ENCODE peak calls at places on chromosomes 7 and 10, in six cellular contexts. L, Z, X, P, T and I are unnamed samples.

GRCh38 chr10:70662362-70663220 is 9.7 kb upstream of the ADAMTS14 start:
- DNase-seq in X (no peak), P (no peak), T (no peak), Z (no peak), L (peak), I (no peak)

GRCh38 chr7:88881136-88881535 is 85.6 kb upstream of the TEX47 start:
- DNase-seq in T (no peak), X (no peak), L (no peak), Z (no peak), P (no peak), I (no peak)

GRCh38 chr7:157404845-157405481 is 68.2 kb downstream of the DNAJB6 start:
- DNase-seq in L (peak), T (peak), X (no peak), Z (no peak), P (no peak), I (no peak)

GRCh38 chr7:100471021-100471420 is 7.0 kb upstream of the SPACDR start:
- DNase-seq in X (no peak), T (no peak), L (no peak), P (no peak), Z (no peak), I (no peak)

GRCh38 chr10:110209399-110209925 is 2.1 kb downstream of the MXI1 start:
- DNase-seq in P (peak), T (peak), L (peak), Z (peak), X (no peak), I (peak)

GRCh38 chr10:60942604-60943269 is 1.2 kb downstream of the RHOBTB1 start:
- DNase-seq in Z (peak), L (peak), X (peak), P (peak), T (no peak), I (peak)

GRCh38 chr10:70776455-70777005 is 8.6 kb downstream of the TBATA start:
- DNase-seq in X (no peak), T (no peak), Z (no peak), P (no peak), L (no peak), I (no peak)

GRCh38 chr10:62341419-62341818 is 32.8 kb upstream of the ZNF365 start:
- DNase-seq in L (no peak), X (no peak), T (no peak), Z (no peak), P (no peak), I (no peak)

GRCh38 chr10:74194999-74195398 is 44.0 kb downstream of the ADK start:
- DNase-seq in Z (no peak), P (no peak), T (no peak), X (no peak), L (no peak), I (no peak)

GRCh38 chr7:2978403-2978802 is 65.3 kb downstream of the CARD11 start:
- DNase-seq in X (peak), T (no peak), L (peak), P (peak), Z (peak), I (peak)

GRCh38 chr10:79084012-79084971 is 15.5 kb downstream of the ZMIZ1 start:
- DNase-seq in Z (peak), P (no peak), T (peak), X (peak), L (peak), I (peak)

GRCh38 chr7:51366930-51367613 is 50.5 kb upstream of the COBL start:
- DNase-seq in T (peak), X (peak), L (peak), P (peak), Z (no peak), I (peak)

GRCh38 chr10:1380075-1380793 is 324.0 kb downstream of the WDR37 start:
- DNase-seq in T (no peak), X (peak), P (no peak), Z (no peak), L (no peak), I (no peak)

GRCh38 chr7:24082826-24083225 is 201.2 kb upstream of the NPY start:
- DNase-seq in P (no peak), L (no peak), Z (no peak), T (no peak), X (no peak), I (no peak)

GRCh38 chr7:140455743-140456142 is 23.6 kb downstream of the MKRN1 start:
- DNase-seq in P (no peak), T (no peak), L (no peak), Z (no peak), X (peak), I (no peak)

GRCh38 chr7:100213672-100214071 is 6.1 kb upstream of the PVRIG start:
- DNase-seq in X (no peak), T (no peak), P (no peak), Z (no peak), L (no peak), I (no peak)

GRCh38 chr10:51083280-51083986 is 9.1 kb downstream of the PRKG1 start:
- DNase-seq in Z (no peak), P (peak), X (no peak), T (no peak), L (peak), I (no peak)

GRCh38 chr7:30916255-30916654 is 4.6 kb downstream of the AQP1 start:
- DNase-seq in P (no peak), Z (no peak), T (no peak), L (no peak), X (no peak), I (no peak)

DNA sequence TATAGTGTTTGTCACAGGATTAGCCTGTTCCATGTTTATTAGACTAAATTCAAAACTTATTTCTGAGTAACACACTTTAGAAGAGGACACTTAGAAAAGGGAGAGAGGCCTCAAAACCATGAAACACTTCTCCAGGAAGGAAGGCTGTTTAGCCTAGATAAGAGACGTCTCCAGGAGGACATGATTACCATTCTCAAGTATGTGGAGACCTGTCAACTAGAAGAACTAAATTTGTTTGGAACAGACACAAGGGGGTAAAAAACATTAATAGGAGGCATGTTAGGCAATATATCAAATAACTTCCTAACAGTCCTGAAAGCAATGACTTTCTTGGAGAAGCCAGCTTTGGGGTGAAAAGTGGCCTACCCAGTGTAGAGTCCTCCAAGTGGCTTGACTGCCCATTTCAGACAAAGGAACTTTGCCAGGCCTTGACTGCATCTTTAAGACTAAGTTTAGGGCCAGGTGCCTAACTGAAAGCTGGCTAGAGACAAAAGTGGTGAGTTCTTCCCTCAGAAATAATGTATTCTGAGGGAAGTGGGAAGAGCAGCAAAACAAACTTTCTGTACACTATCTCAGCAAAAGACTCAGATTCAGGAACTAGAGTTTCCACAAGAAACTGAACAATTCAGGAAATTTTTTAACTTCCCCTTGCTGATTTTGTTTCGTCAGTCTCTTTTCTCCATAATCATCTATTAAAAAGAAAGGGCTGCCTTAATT is 11.8 kb downstream of the NCOA4 start:
- DNase-seq in X (no peak), P (no peak), T (no peak), Z (no peak), L (no peak), I (no peak)
- H3K4me3 ChIP-seq in X (no peak), P (peak), T (no peak), Z (peak), L (no peak), I (no peak)

GRCh38 chr7:44240983-44241510 is 40.3 kb downstream of the YKT6 start:
- DNase-seq in X (peak), T (peak), P (peak), Z (peak), L (peak), I (peak)

GRCh38 chr7:44237696-44238095 is 36.9 kb downstream of the YKT6 start:
- DNase-seq in P (no peak), T (no peak), Z (no peak), X (no peak), L (no peak), I (no peak)

GRCh38 chr7:44240376-44240775 is 39.6 kb downstream of the YKT6 start:
- DNase-seq in P (no peak), L (no peak), Z (no peak), T (no peak), X (no peak), I (no peak)

GRCh38 chr7:44238116-44238695 is 37.4 kb downstream of the YKT6 start:
- DNase-seq in T (no peak), X (no peak), P (no peak), L (no peak), Z (no peak), I (no peak)

GRCh38 chr7:44239361-44239760 is 38.6 kb downstream of the YKT6 start:
- DNase-seq in T (no peak), P (no peak), L (no peak), Z (no peak), X (no peak), I (no peak)
- H3K27ac ChIP-seq in T (no peak), P (no peak), L (no peak), Z (no peak), X (no peak), I (no peak)

GRCh38 chr10:68600041-68600778 is 40.1 kb downstream of the TET1 start:
- DNase-seq in Z (peak), P (peak), L (peak), X (peak), T (peak), I (peak)

GRCh38 chr10:68599754-68600040 is 39.6 kb downstream of the TET1 start:
- DNase-seq in T (no peak), X (no peak), Z (no peak), P (no peak), L (no peak), I (no peak)

GRCh38 chr10:68597407-68597806 is 37.3 kb downstream of the TET1 start:
- DNase-seq in Z (no peak), L (no peak), P (no peak), T (no peak), X (no peak), I (no peak)

GRCh38 chr10:68601490-68602265 is 41.5 kb downstream of the TET1 start:
- DNase-seq in P (no peak), X (no peak), T (no peak), Z (no peak), L (no peak), I (no peak)

GRCh38 chr10:68598978-68599753 is 39.0 kb downstream of the TET1 start:
- DNase-seq in P (peak), Z (peak), X (peak), T (no peak), L (peak), I (peak)
- H3K4me3 ChIP-seq in P (peak), Z (peak), X (peak), T (no peak), L (no peak), I (peak)

GRCh38 chr10:3774814-3775670 is 10.0 kb downstream of the KLF6 start:
- DNase-seq in T (no peak), L (peak), X (no peak), Z (no peak), P (no peak), I (no peak)
- H3K27ac ChIP-seq in T (peak), L (peak), X (peak), Z (peak), P (no peak), I (peak)